ENCODE peak calls at places on chromosomes 4 and X, in four cellular contexts. Q is HepG2, J is GM12878, L is H1. W is an unnamed sample. For H3K4me1, the result is how much of the 10 kb centered on the place peaks cover.

GRCh38 chr4:99324978-99325377 is 3.8 kb upstream of the ADH1B start:
- DNase-seq in L (no peak), J (no peak), Q (no peak), W (no peak)

GRCh38 chr4:81757706-81758105 is 286.0 kb upstream of the RASGEF1B start:
- DNase-seq in Q (no peak), L (no peak), J (no peak), W (no peak)

GRCh38 chr4:88518911-88519310 is 4.7 kb downstream of the PYURF start:
- DNase-seq in Q (no peak), L (no peak), J (no peak), W (no peak)

GRCh38 chr4:166091146-166091545 is 218.1 kb downstream of the TLL1 start:
- DNase-seq in Q (no peak), J (no peak), L (no peak), W (no peak)

GRCh38 chrX:56787734-56788152 is 58.7 kb downstream of the NBDY start:
- DNase-seq in L (no peak), Q (no peak), J (no peak), W (no peak)

GRCh38 chrX:130287071-130287770 is 18.5 kb upstream of the ZNF280C start:
- DNase-seq in J (no peak), L (no peak), Q (peak), W (no peak)

GRCh38 chrX:3518870-3519269 is 172.4 kb upstream of the MXRA5 start:
- DNase-seq in L (no peak), Q (peak), J (no peak), W (no peak)

GRCh38 chrX:48450076-48450475 is 20.0 kb downstream of the SLC38A5 start:
- DNase-seq in J (no peak), L (no peak), Q (no peak), W (no peak)

GRCh38 chr4:101756181-101756580 is 34.3 kb upstream of the BANK1 start:
- DNase-seq in L (no peak), Q (no peak), J (no peak), W (no peak)

GRCh38 chrX:101550825-101551767 is 749 bp downstream of the ARMCX1 start:
- DNase-seq in J (no peak), L (peak), Q (no peak), W (no peak)

GRCh38 chr4:83238393-83238792 is 46.2 kb downstream of the COQ2 start:
- DNase-seq in Q (no peak), L (no peak), J (no peak), W (no peak)

GRCh38 chr4:72390409-72390808 is 178.6 kb downstream of the ADAMTS3 start:
- DNase-seq in J (no peak), L (no peak), Q (no peak), W (no peak)
- TF ChIP-seq HDAC6 in J (no peak), L (no peak), Q (no peak), W (no peak)

GRCh38 chr4:74770511-74770910 is 23.8 kb downstream of the BTC start:
- DNase-seq in J (no peak), Q (no peak), L (no peak), W (no peak)
- H3K4me1 ChIP-seq in J (under half), Q (under half), L (under half), W (under half)

GRCh38 chr4:48827622-48828021 is 3.3 kb upstream of the OCIAD1 start:
- DNase-seq in J (no peak), Q (no peak), L (no peak), W (no peak)
- TF ChIP-seq HDAC6 in J (no peak), Q (no peak), L (no peak), W (no peak)

GRCh38 chrX:11766487-11766886 is 8.4 kb downstream of the MSL3 start:
- DNase-seq in L (no peak), Q (no peak), J (no peak), W (no peak)

GRCh38 chrX:11768039-11768438 is 10.0 kb downstream of the MSL3 start:
- DNase-seq in Q (no peak), J (no peak), L (no peak), W (no peak)

GRCh38 chrX:11760958-11761357 is 2.9 kb downstream of the MSL3 start:
- DNase-seq in J (no peak), L (no peak), Q (no peak), W (no peak)

GRCh38 chrX:11764602-11765067 is 6.6 kb downstream of the MSL3 start:
- DNase-seq in L (no peak), J (no peak), Q (no peak), W (no peak)

DNA sequence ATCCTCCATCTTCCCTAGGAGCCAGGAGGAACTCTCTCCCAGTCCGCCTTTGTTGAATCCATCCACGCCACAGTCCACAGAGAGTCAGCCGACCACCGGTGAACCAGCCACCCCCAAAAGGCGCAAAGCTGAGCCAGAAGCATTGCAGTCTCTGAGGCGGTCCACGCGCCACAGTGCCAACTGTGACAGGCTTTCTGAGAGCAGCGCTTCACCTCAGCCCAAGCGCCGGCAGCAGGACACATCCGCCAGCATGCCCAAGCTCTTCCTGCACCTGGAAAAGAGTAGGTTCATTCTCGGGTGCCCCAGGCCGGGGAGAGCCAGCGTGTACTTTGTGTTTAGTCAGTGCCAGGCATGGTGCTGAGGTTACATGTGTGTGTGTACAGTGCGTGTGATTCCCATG is 7.4 kb downstream of the MSL3 start:
- DNase-seq in Q (no peak), L (no peak), J (no peak), W (no peak)
- H3K4me1 ChIP-seq in Q (under half), L (under half), J (under half), W (under half)

GRCh38 chrX:112865464-112866025 is 24.9 kb upstream of the AMOT start:
- DNase-seq in L (no peak), Q (no peak), J (no peak), W (no peak)
- TF ChIP-seq HDAC6 in L (no peak), Q (no peak), J (no peak), W (no peak)

DNA sequence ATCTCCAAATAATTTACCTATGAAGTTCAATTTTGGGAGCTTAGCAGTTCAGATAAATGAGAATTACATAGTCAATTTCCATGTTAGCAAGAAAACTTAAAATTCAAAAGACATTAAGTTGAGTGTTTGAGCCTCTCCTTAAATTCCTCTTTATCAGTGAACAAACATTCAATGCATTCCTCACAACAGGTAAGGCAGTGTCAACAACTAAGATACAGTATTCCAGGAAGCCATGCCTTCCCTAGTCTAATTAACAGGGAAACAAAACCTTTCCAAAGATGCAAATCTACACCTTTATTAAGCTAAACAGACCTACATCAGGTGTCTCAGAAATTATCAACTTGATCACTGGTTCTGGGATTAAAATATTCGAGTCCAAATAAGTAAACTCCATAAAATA is 3.7 kb downstream of the SH3RF1 start:
- DNase-seq in J (no peak), Q (no peak), L (no peak), W (no peak)
- H3K4me1 ChIP-seq in J (under half), Q (half or more), L (under half), W (under half)